ENCODE peak calls at places on chromosomes 7 and 10, in ten cellular contexts. One of them, this sample, is unnamed.

GRCh38 chr10:63128443-63128842 is 4.7 kb upstream of the NRBF2 start:
- DNase-seq in left lobe of liver: no peak
- DNase-seq in endothelial cell: no peak
- DNase-seq in effector CD4-positive, alpha-beta T cell: no peak
- DNase-seq in caudate nucleus: no peak
- DNase-seq in left ventricle myocardium inferior: no peak
- DNase-seq in stimulated activated CD4-positive, alpha-beta T cell treated with anti-CD3 and anti-CD28 coated beads, Interleukin-2, amount 100 ng/mL, for 24 hours: no peak
- DNase-seq in AG04450: no peak
- DNase-seq in AG08396: no peak
- DNase-seq in fibroblast of pulmonary artery: no peak
- DNase-seq in this sample: no peak

GRCh38 chr10:22833353-22833752 is 94.5 kb upstream of the ARMC3 start:
- DNase-seq in AG08396: no peak
- DNase-seq in AG04450: no peak
- DNase-seq in left lobe of liver: no peak
- DNase-seq in effector CD4-positive, alpha-beta T cell: no peak
- DNase-seq in left ventricle myocardium inferior: no peak
- DNase-seq in endothelial cell: no peak
- DNase-seq in caudate nucleus: no peak
- DNase-seq in stimulated activated CD4-positive, alpha-beta T cell treated with anti-CD3 and anti-CD28 coated beads, Interleukin-2, amount 100 ng/mL, for 24 hours: no peak
- DNase-seq in fibroblast of pulmonary artery: no peak
- DNase-seq in this sample: no peak

GRCh38 chr7:5429857-5430611 is 6.4 kb upstream of the TNRC18 start:
- DNase-seq in AG04450: no peak
- DNase-seq in endothelial cell: no peak
- DNase-seq in caudate nucleus: no peak
- DNase-seq in left ventricle myocardium inferior: peak
- DNase-seq in effector CD4-positive, alpha-beta T cell: no peak
- DNase-seq in AG08396: no peak
- DNase-seq in stimulated activated CD4-positive, alpha-beta T cell treated with anti-CD3 and anti-CD28 coated beads, Interleukin-2, amount 100 ng/mL, for 24 hours: peak
- DNase-seq in fibroblast of pulmonary artery: no peak
- DNase-seq in left lobe of liver: peak
- DNase-seq in this sample: no peak

GRCh38 chr10:11875499-11876281 is 52.5 kb downstream of the PROSER2 start:
- DNase-seq in caudate nucleus: no peak
- DNase-seq in stimulated activated CD4-positive, alpha-beta T cell treated with anti-CD3 and anti-CD28 coated beads, Interleukin-2, amount 100 ng/mL, for 24 hours: no peak
- DNase-seq in AG04450: peak
- DNase-seq in left ventricle myocardium inferior: peak
- DNase-seq in effector CD4-positive, alpha-beta T cell: no peak
- DNase-seq in left lobe of liver: peak
- DNase-seq in endothelial cell: no peak
- DNase-seq in AG08396: peak
- DNase-seq in fibroblast of pulmonary artery: peak
- DNase-seq in this sample: peak

GRCh38 chr7:28174901-28175661 is 5.5 kb downstream of the JAZF1 start:
- DNase-seq in stimulated activated CD4-positive, alpha-beta T cell treated with anti-CD3 and anti-CD28 coated beads, Interleukin-2, amount 100 ng/mL, for 24 hours: no peak
- DNase-seq in left ventricle myocardium inferior: no peak
- DNase-seq in left lobe of liver: no peak
- DNase-seq in caudate nucleus: no peak
- DNase-seq in AG04450: no peak
- DNase-seq in fibroblast of pulmonary artery: peak
- DNase-seq in effector CD4-positive, alpha-beta T cell: no peak
- DNase-seq in endothelial cell: no peak
- DNase-seq in AG08396: peak
- DNase-seq in this sample: no peak

GRCh38 chr7:27064681-27065080 is 31.1 kb downstream of the HOXA1 start:
- DNase-seq in left ventricle myocardium inferior: no peak
- DNase-seq in endothelial cell: no peak
- DNase-seq in stimulated activated CD4-positive, alpha-beta T cell treated with anti-CD3 and anti-CD28 coated beads, Interleukin-2, amount 100 ng/mL, for 24 hours: no peak
- DNase-seq in AG04450: no peak
- DNase-seq in caudate nucleus: no peak
- DNase-seq in fibroblast of pulmonary artery: no peak
- DNase-seq in AG08396: no peak
- DNase-seq in left lobe of liver: no peak
- DNase-seq in effector CD4-positive, alpha-beta T cell: no peak
- DNase-seq in this sample: no peak

GRCh38 chr10:69492746-69493462 is 41.6 kb downstream of the TSPAN15 start:
- DNase-seq in effector CD4-positive, alpha-beta T cell: no peak
- DNase-seq in fibroblast of pulmonary artery: no peak
- DNase-seq in AG08396: no peak
- DNase-seq in AG04450: no peak
- DNase-seq in stimulated activated CD4-positive, alpha-beta T cell treated with anti-CD3 and anti-CD28 coated beads, Interleukin-2, amount 100 ng/mL, for 24 hours: no peak
- DNase-seq in caudate nucleus: no peak
- DNase-seq in endothelial cell: no peak
- DNase-seq in left lobe of liver: no peak
- DNase-seq in left ventricle myocardium inferior: no peak
- DNase-seq in this sample: no peak

GRCh38 chr10:51815723-51816122 is 116.3 kb upstream of the CSTF2T start:
- DNase-seq in effector CD4-positive, alpha-beta T cell: no peak
- DNase-seq in caudate nucleus: no peak
- DNase-seq in left ventricle myocardium inferior: no peak
- DNase-seq in fibroblast of pulmonary artery: no peak
- DNase-seq in AG04450: no peak
- DNase-seq in left lobe of liver: no peak
- DNase-seq in endothelial cell: no peak
- DNase-seq in AG08396: no peak
- DNase-seq in stimulated activated CD4-positive, alpha-beta T cell treated with anti-CD3 and anti-CD28 coated beads, Interleukin-2, amount 100 ng/mL, for 24 hours: no peak
- DNase-seq in this sample: no peak

GRCh38 chr10:73553316-73553715 is 37.8 kb downstream of the USP54 start:
- DNase-seq in effector CD4-positive, alpha-beta T cell: no peak
- DNase-seq in fibroblast of pulmonary artery: no peak
- DNase-seq in endothelial cell: no peak
- DNase-seq in AG04450: no peak
- DNase-seq in left ventricle myocardium inferior: peak
- DNase-seq in AG08396: no peak
- DNase-seq in stimulated activated CD4-positive, alpha-beta T cell treated with anti-CD3 and anti-CD28 coated beads, Interleukin-2, amount 100 ng/mL, for 24 hours: no peak
- DNase-seq in left lobe of liver: no peak
- DNase-seq in caudate nucleus: peak
- DNase-seq in this sample: peak

GRCh38 chr7:99374121-99375064 is at the start of gene ARPC1B:
- DNase-seq in AG04450: no peak
- DNase-seq in effector CD4-positive, alpha-beta T cell: peak
- DNase-seq in stimulated activated CD4-positive, alpha-beta T cell treated with anti-CD3 and anti-CD28 coated beads, Interleukin-2, amount 100 ng/mL, for 24 hours: peak
- DNase-seq in left lobe of liver: peak
- DNase-seq in AG08396: peak
- DNase-seq in fibroblast of pulmonary artery: peak
- DNase-seq in caudate nucleus: peak
- DNase-seq in left ventricle myocardium inferior: peak
- DNase-seq in endothelial cell: peak
- DNase-seq in this sample: peak

GRCh38 chr10:120069700-120070099 is 177.2 kb downstream of the SEC23IP start:
- DNase-seq in fibroblast of pulmonary artery: no peak
- DNase-seq in left ventricle myocardium inferior: no peak
- DNase-seq in stimulated activated CD4-positive, alpha-beta T cell treated with anti-CD3 and anti-CD28 coated beads, Interleukin-2, amount 100 ng/mL, for 24 hours: no peak
- DNase-seq in AG08396: no peak
- DNase-seq in effector CD4-positive, alpha-beta T cell: no peak
- DNase-seq in AG04450: no peak
- DNase-seq in caudate nucleus: no peak
- DNase-seq in left lobe of liver: no peak
- DNase-seq in endothelial cell: no peak
- DNase-seq in this sample: no peak

GRCh38 chr10:131638481-131639278 is 262.1 kb upstream of the PPP2R2D start:
- DNase-seq in stimulated activated CD4-positive, alpha-beta T cell treated with anti-CD3 and anti-CD28 coated beads, Interleukin-2, amount 100 ng/mL, for 24 hours: no peak
- DNase-seq in fibroblast of pulmonary artery: no peak
- DNase-seq in left ventricle myocardium inferior: no peak
- DNase-seq in AG04450: no peak
- DNase-seq in left lobe of liver: peak
- DNase-seq in effector CD4-positive, alpha-beta T cell: no peak
- DNase-seq in AG08396: no peak
- DNase-seq in caudate nucleus: no peak
- DNase-seq in endothelial cell: no peak
- DNase-seq in this sample: no peak

GRCh38 chr7:88455696-88456095 is 149.0 kb upstream of the STEAP4 start:
- DNase-seq in effector CD4-positive, alpha-beta T cell: no peak
- DNase-seq in stimulated activated CD4-positive, alpha-beta T cell treated with anti-CD3 and anti-CD28 coated beads, Interleukin-2, amount 100 ng/mL, for 24 hours: no peak
- DNase-seq in AG04450: no peak
- DNase-seq in left ventricle myocardium inferior: no peak
- DNase-seq in caudate nucleus: no peak
- DNase-seq in AG08396: no peak
- DNase-seq in fibroblast of pulmonary artery: peak
- DNase-seq in endothelial cell: no peak
- DNase-seq in left lobe of liver: no peak
- DNase-seq in this sample: no peak

GRCh38 chr10:3486346-3487065 is 298.5 kb downstream of the KLF6 start:
- DNase-seq in AG04450: no peak
- DNase-seq in AG08396: no peak
- DNase-seq in stimulated activated CD4-positive, alpha-beta T cell treated with anti-CD3 and anti-CD28 coated beads, Interleukin-2, amount 100 ng/mL, for 24 hours: no peak
- DNase-seq in fibroblast of pulmonary artery: peak
- DNase-seq in left lobe of liver: no peak
- DNase-seq in effector CD4-positive, alpha-beta T cell: no peak
- DNase-seq in left ventricle myocardium inferior: no peak
- DNase-seq in caudate nucleus: peak
- DNase-seq in endothelial cell: peak
- DNase-seq in this sample: no peak

GRCh38 chr10:125064681-125065492 is 95.5 kb downstream of the CTBP2 start:
- DNase-seq in AG04450: no peak
- DNase-seq in AG08396: no peak
- DNase-seq in stimulated activated CD4-positive, alpha-beta T cell treated with anti-CD3 and anti-CD28 coated beads, Interleukin-2, amount 100 ng/mL, for 24 hours: peak
- DNase-seq in fibroblast of pulmonary artery: peak
- DNase-seq in effector CD4-positive, alpha-beta T cell: no peak
- DNase-seq in caudate nucleus: no peak
- DNase-seq in endothelial cell: no peak
- DNase-seq in left lobe of liver: no peak
- DNase-seq in left ventricle myocardium inferior: no peak
- DNase-seq in this sample: no peak

GRCh38 chr7:54615545-54615944 is 73.4 kb downstream of the VSTM2A start:
- DNase-seq in left lobe of liver: no peak
- DNase-seq in AG08396: no peak
- DNase-seq in AG04450: no peak
- DNase-seq in effector CD4-positive, alpha-beta T cell: no peak
- DNase-seq in stimulated activated CD4-positive, alpha-beta T cell treated with anti-CD3 and anti-CD28 coated beads, Interleukin-2, amount 100 ng/mL, for 24 hours: no peak
- DNase-seq in caudate nucleus: no peak
- DNase-seq in left ventricle myocardium inferior: no peak
- DNase-seq in fibroblast of pulmonary artery: peak
- DNase-seq in endothelial cell: no peak
- DNase-seq in this sample: no peak

GRCh38 chr7:149431486-149432120 is 29.3 kb downstream of the ZNF777 start:
- DNase-seq in stimulated activated CD4-positive, alpha-beta T cell treated with anti-CD3 and anti-CD28 coated beads, Interleukin-2, amount 100 ng/mL, for 24 hours: no peak
- DNase-seq in caudate nucleus: no peak
- DNase-seq in effector CD4-positive, alpha-beta T cell: no peak
- DNase-seq in AG08396: no peak
- DNase-seq in fibroblast of pulmonary artery: no peak
- DNase-seq in endothelial cell: no peak
- DNase-seq in left lobe of liver: no peak
- DNase-seq in AG04450: no peak
- DNase-seq in left ventricle myocardium inferior: no peak
- DNase-seq in this sample: no peak

GRCh38 chr7:155231941-155232340 is 65.7 kb upstream of the INSIG1 start:
- DNase-seq in left ventricle myocardium inferior: no peak
- DNase-seq in caudate nucleus: no peak
- DNase-seq in fibroblast of pulmonary artery: no peak
- DNase-seq in left lobe of liver: no peak
- DNase-seq in stimulated activated CD4-positive, alpha-beta T cell treated with anti-CD3 and anti-CD28 coated beads, Interleukin-2, amount 100 ng/mL, for 24 hours: no peak
- DNase-seq in AG04450: no peak
- DNase-seq in effector CD4-positive, alpha-beta T cell: no peak
- DNase-seq in endothelial cell: no peak
- DNase-seq in AG08396: no peak
- DNase-seq in this sample: no peak

GRCh38 chr7:106717254-106717996 is 56.5 kb upstream of the CCDC71L start:
- DNase-seq in effector CD4-positive, alpha-beta T cell: no peak
- DNase-seq in left ventricle myocardium inferior: no peak
- DNase-seq in AG04450: no peak
- DNase-seq in AG08396: no peak
- DNase-seq in caudate nucleus: no peak
- DNase-seq in endothelial cell: no peak
- DNase-seq in stimulated activated CD4-positive, alpha-beta T cell treated with anti-CD3 and anti-CD28 coated beads, Interleukin-2, amount 100 ng/mL, for 24 hours: no peak
- DNase-seq in left lobe of liver: no peak
- DNase-seq in fibroblast of pulmonary artery: peak
- DNase-seq in this sample: no peak

GRCh38 chr10:34370121-34370520 is 445.0 kb downstream of the PARD3 start:
- DNase-seq in fibroblast of pulmonary artery: no peak
- DNase-seq in effector CD4-positive, alpha-beta T cell: no peak
- DNase-seq in AG04450: no peak
- DNase-seq in left lobe of liver: no peak
- DNase-seq in endothelial cell: no peak
- DNase-seq in left ventricle myocardium inferior: no peak
- DNase-seq in stimulated activated CD4-positive, alpha-beta T cell treated with anti-CD3 and anti-CD28 coated beads, Interleukin-2, amount 100 ng/mL, for 24 hours: no peak
- DNase-seq in AG08396: no peak
- DNase-seq in caudate nucleus: no peak
- DNase-seq in this sample: no peak

GRCh38 chr10:30284860-30285594 is 64.1 kb downstream of the MTPAP start:
- DNase-seq in left ventricle myocardium inferior: no peak
- DNase-seq in left lobe of liver: no peak
- DNase-seq in fibroblast of pulmonary artery: peak
- DNase-seq in AG08396: peak
- DNase-seq in AG04450: no peak
- DNase-seq in effector CD4-positive, alpha-beta T cell: no peak
- DNase-seq in endothelial cell: peak
- DNase-seq in stimulated activated CD4-positive, alpha-beta T cell treated with anti-CD3 and anti-CD28 coated beads, Interleukin-2, amount 100 ng/mL, for 24 hours: no peak
- DNase-seq in caudate nucleus: no peak
- DNase-seq in this sample: no peak

GRCh38 chr10:18583575-18584270 is 67.7 kb downstream of the NSUN6 start:
- DNase-seq in stimulated activated CD4-positive, alpha-beta T cell treated with anti-CD3 and anti-CD28 coated beads, Interleukin-2, amount 100 ng/mL, for 24 hours: no peak
- DNase-seq in left lobe of liver: no peak
- DNase-seq in AG08396: no peak
- DNase-seq in effector CD4-positive, alpha-beta T cell: no peak
- DNase-seq in endothelial cell: no peak
- DNase-seq in AG04450: no peak
- DNase-seq in fibroblast of pulmonary artery: peak
- DNase-seq in caudate nucleus: no peak
- DNase-seq in left ventricle myocardium inferior: no peak
- DNase-seq in this sample: no peak

GRCh38 chr7:39720586-39720985 is 97.2 kb downstream of the RALA start:
- DNase-seq in left lobe of liver: no peak
- DNase-seq in AG08396: no peak
- DNase-seq in endothelial cell: no peak
- DNase-seq in AG04450: no peak
- DNase-seq in left ventricle myocardium inferior: no peak
- DNase-seq in fibroblast of pulmonary artery: no peak
- DNase-seq in effector CD4-positive, alpha-beta T cell: no peak
- DNase-seq in stimulated activated CD4-positive, alpha-beta T cell treated with anti-CD3 and anti-CD28 coated beads, Interleukin-2, amount 100 ng/mL, for 24 hours: no peak
- DNase-seq in caudate nucleus: no peak
- DNase-seq in this sample: no peak

GRCh38 chr7:74294191-74294998 is 5.2 kb downstream of the CLIP2 start:
- DNase-seq in endothelial cell: no peak
- DNase-seq in caudate nucleus: no peak
- DNase-seq in AG08396: no peak
- DNase-seq in fibroblast of pulmonary artery: peak
- DNase-seq in stimulated activated CD4-positive, alpha-beta T cell treated with anti-CD3 and anti-CD28 coated beads, Interleukin-2, amount 100 ng/mL, for 24 hours: no peak
- DNase-seq in left lobe of liver: no peak
- DNase-seq in effector CD4-positive, alpha-beta T cell: no peak
- DNase-seq in AG04450: no peak
- DNase-seq in left ventricle myocardium inferior: peak
- DNase-seq in this sample: no peak

GRCh38 chr10:69285699-69286098 is 7.4 kb downstream of the HK1 start:
- DNase-seq in endothelial cell: no peak
- DNase-seq in AG08396: no peak
- DNase-seq in stimulated activated CD4-positive, alpha-beta T cell treated with anti-CD3 and anti-CD28 coated beads, Interleukin-2, amount 100 ng/mL, for 24 hours: no peak
- DNase-seq in AG04450: no peak
- DNase-seq in fibroblast of pulmonary artery: no peak
- DNase-seq in effector CD4-positive, alpha-beta T cell: no peak
- DNase-seq in left ventricle myocardium inferior: no peak
- DNase-seq in left lobe of liver: no peak
- DNase-seq in caudate nucleus: no peak
- DNase-seq in this sample: no peak

GRCh38 chr10:16847644-16848043 is 30.4 kb upstream of the RSU1 start:
- DNase-seq in left lobe of liver: no peak
- DNase-seq in AG04450: no peak
- DNase-seq in AG08396: peak
- DNase-seq in left ventricle myocardium inferior: no peak
- DNase-seq in fibroblast of pulmonary artery: no peak
- DNase-seq in caudate nucleus: no peak
- DNase-seq in effector CD4-positive, alpha-beta T cell: no peak
- DNase-seq in stimulated activated CD4-positive, alpha-beta T cell treated with anti-CD3 and anti-CD28 coated beads, Interleukin-2, amount 100 ng/mL, for 24 hours: no peak
- DNase-seq in endothelial cell: no peak
- DNase-seq in this sample: no peak

GRCh38 chr7:823639-824038 is 8.6 kb upstream of the SUN1 start:
- DNase-seq in fibroblast of pulmonary artery: no peak
- DNase-seq in endothelial cell: no peak
- DNase-seq in left ventricle myocardium inferior: no peak
- DNase-seq in AG04450: no peak
- DNase-seq in stimulated activated CD4-positive, alpha-beta T cell treated with anti-CD3 and anti-CD28 coated beads, Interleukin-2, amount 100 ng/mL, for 24 hours: no peak
- DNase-seq in AG08396: no peak
- DNase-seq in left lobe of liver: no peak
- DNase-seq in effector CD4-positive, alpha-beta T cell: no peak
- DNase-seq in caudate nucleus: no peak
- DNase-seq in this sample: no peak

GRCh38 chr7:144738708-144739314 is 97.0 kb downstream of the TPK1 start:
- DNase-seq in left ventricle myocardium inferior: no peak
- DNase-seq in AG04450: no peak
- DNase-seq in caudate nucleus: peak
- DNase-seq in endothelial cell: no peak
- DNase-seq in AG08396: peak
- DNase-seq in effector CD4-positive, alpha-beta T cell: peak
- DNase-seq in fibroblast of pulmonary artery: peak
- DNase-seq in stimulated activated CD4-positive, alpha-beta T cell treated with anti-CD3 and anti-CD28 coated beads, Interleukin-2, amount 100 ng/mL, for 24 hours: no peak
- DNase-seq in left lobe of liver: no peak
- DNase-seq in this sample: no peak